ENCODE peak calls at places on chromosome 16, in seven cellular contexts. A, S, V, J, E, P and Q are unnamed samples.

GRCh38 chr16:74450236-74450635 is 29.0 kb upstream of the CLEC18B start:
- DNase-seq in S (no peak), V (no peak), A (peak), J (peak), E (no peak), P (no peak), Q (no peak)

GRCh38 chr16:11034481-11034931 is 90.1 kb downstream of the CLEC16A start:
- DNase-seq in E (no peak), V (peak), J (no peak), P (no peak), A (peak), S (no peak), Q (no peak)

GRCh38 chr16:19348125-19348524 is 62.6 kb downstream of the CLEC19A start:
- DNase-seq in E (no peak), P (no peak), J (no peak), S (no peak), V (no peak), A (no peak), Q (no peak)

GRCh38 chr16:67969286-67970039 is 1.0 kb upstream of the SLC12A4 start:
- DNase-seq in P (peak), V (no peak), A (peak), S (peak), E (peak), J (no peak), Q (peak)

GRCh38 chr16:19179890-19180490 is 11.9 kb downstream of the SYT17 start:
- DNase-seq in P (peak), A (peak), V (peak), E (peak), S (peak), J (peak), Q (peak)

GRCh38 chr16:88628512-88628974 is 9.8 kb upstream of the IL17C start:
- DNase-seq in S (peak), P (peak), J (peak), E (peak), A (peak), V (no peak), Q (no peak)

GRCh38 chr16:48347191-48347860 is 37.9 kb downstream of the SIAH1 start:
- DNase-seq in A (no peak), E (no peak), P (no peak), J (no peak), V (no peak), S (no peak), Q (no peak)

GRCh38 chr16:46428108-46429061 is 192.8 kb downstream of the SHCBP1 start:
- DNase-seq in S (no peak), P (no peak), V (no peak), J (no peak), A (no peak), E (peak), Q (no peak)

GRCh38 chr16:89308391-89309333 is 91.2 kb downstream of the ZNF778 start:
- DNase-seq in P (peak), S (peak), J (peak), A (no peak), E (peak), V (no peak), Q (no peak)

GRCh38 chr16:35398208-35398607 is 1938.8 kb downstream of the TP53TG3F start:
- DNase-seq in S (no peak), J (no peak), V (no peak), A (no peak), E (no peak), P (no peak), Q (no peak)

GRCh38 chr16:27241658-27242057 is 26.9 kb downstream of the NSMCE1 start:
- DNase-seq in V (peak), P (no peak), A (peak), E (peak), J (peak), S (no peak), Q (no peak)

GRCh38 chr16:67651847-67652246 is 6.9 kb downstream of the CARMIL2 start:
- DNase-seq in S (no peak), J (no peak), P (no peak), V (no peak), A (no peak), E (no peak), Q (no peak)

GRCh38 chr16:28821874-28822519 is 802 bp upstream of the ATXN2L start:
- DNase-seq in P (no peak), V (no peak), A (no peak), J (peak), S (peak), E (no peak), Q (no peak)

GRCh38 chr16:31876955-31877828 is 3.6 kb downstream of the ZNF267 start:
- DNase-seq in S (no peak), J (peak), E (no peak), V (peak), A (peak), P (no peak), Q (no peak)

GRCh38 chr16:19898924-19899604 is 14.4 kb upstream of the GPRC5B start:
- DNase-seq in E (peak), P (peak), V (peak), A (peak), S (peak), J (peak), Q (peak)

GRCh38 chr16:11439790-11440656 is 94.8 kb downstream of the RMI2 start:
- DNase-seq in P (no peak), S (peak), E (no peak), V (no peak), A (no peak), J (no peak), Q (no peak)

GRCh38 chr16:73036074-73036826 is 11.7 kb downstream of the ZFHX3 start:
- DNase-seq in J (peak), A (peak), V (no peak), P (no peak), S (peak), E (peak), Q (peak)

GRCh38 chr16:4136229-4136813 is 20.1 kb upstream of the ADCY9 start:
- DNase-seq in J (peak), S (peak), V (no peak), E (peak), P (no peak), A (no peak), Q (no peak)

GRCh38 chr16:19907161-19907992 is 22.7 kb upstream of the GPRC5B start:
- DNase-seq in A (peak), S (peak), V (peak), P (peak), E (peak), J (peak), Q (peak)

GRCh38 chr16:82657239-82657638 is 30.5 kb downstream of the CDH13 start:
- DNase-seq in E (no peak), A (peak), J (peak), V (peak), P (no peak), S (no peak), Q (no peak)

GRCh38 chr16:49855822-49856740 is at the start of gene ZNF423:
- DNase-seq in E (no peak), P (no peak), S (peak), A (peak), V (no peak), J (peak), Q (peak)

GRCh38 chr16:83728518-83728917 is 79.3 kb upstream of the HSBP1 start:
- DNase-seq in A (no peak), S (no peak), V (no peak), J (no peak), E (no peak), P (no peak), Q (no peak)

GRCh38 chr16:25134306-25134705 is 22.8 kb downstream of the LCMT1 start:
- DNase-seq in A (no peak), S (no peak), V (no peak), P (no peak), J (peak), E (no peak), Q (no peak)

GRCh38 chr16:77059441-77059840 is 131.5 kb upstream of the MON1B start:
- DNase-seq in S (no peak), P (no peak), J (no peak), V (no peak), E (no peak), A (peak), Q (no peak)

GRCh38 chr16:31333686-31334649 is 21.0 kb upstream of the ITGAX start:
- DNase-seq in P (no peak), S (peak), J (peak), V (peak), E (peak), A (no peak), Q (no peak)

GRCh38 chr16:19804538-19805323 is 79.9 kb downstream of the GPRC5B start:
- DNase-seq in V (no peak), P (peak), A (no peak), S (peak), J (no peak), E (peak), Q (no peak)

GRCh38 chr16:3646348-3646920 is 8.1 kb upstream of the DNASE1 start:
- DNase-seq in J (no peak), E (no peak), V (peak), S (peak), A (peak), P (peak), Q (no peak)

GRCh38 chr16:67657017-67657608 is 2.9 kb downstream of the ACD start:
- DNase-seq in J (no peak), S (no peak), P (no peak), E (no peak), A (no peak), V (no peak), Q (no peak)

DNA sequence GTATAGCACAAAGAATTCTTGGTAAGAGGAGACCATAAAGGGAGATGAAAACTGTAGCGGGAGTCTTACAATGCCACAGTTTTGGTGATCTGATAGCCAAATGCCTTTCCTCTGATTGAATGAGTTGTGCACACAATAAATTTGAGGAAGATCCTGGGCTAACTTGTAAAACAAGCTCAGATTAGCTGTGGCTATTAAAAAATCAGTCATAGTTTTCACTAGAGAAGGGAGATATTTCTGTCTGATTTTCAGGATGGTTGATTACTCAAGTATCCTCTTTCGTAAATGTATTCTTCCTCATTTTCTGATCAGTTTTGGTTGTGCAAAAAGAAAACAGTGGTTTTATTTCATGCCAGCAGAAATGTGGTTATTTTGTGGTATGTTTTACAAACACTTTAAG is 9.1 kb upstream of the METTL9 start:
- DNase-seq in S (no peak), A (no peak), J (peak), V (no peak), P (no peak), E (no peak), Q (no peak)
- H3K4me2 ChIP-seq in S (no peak), A (no peak), J (no peak), V (no peak), P (no peak), E (no peak), Q (no peak)

DNA sequence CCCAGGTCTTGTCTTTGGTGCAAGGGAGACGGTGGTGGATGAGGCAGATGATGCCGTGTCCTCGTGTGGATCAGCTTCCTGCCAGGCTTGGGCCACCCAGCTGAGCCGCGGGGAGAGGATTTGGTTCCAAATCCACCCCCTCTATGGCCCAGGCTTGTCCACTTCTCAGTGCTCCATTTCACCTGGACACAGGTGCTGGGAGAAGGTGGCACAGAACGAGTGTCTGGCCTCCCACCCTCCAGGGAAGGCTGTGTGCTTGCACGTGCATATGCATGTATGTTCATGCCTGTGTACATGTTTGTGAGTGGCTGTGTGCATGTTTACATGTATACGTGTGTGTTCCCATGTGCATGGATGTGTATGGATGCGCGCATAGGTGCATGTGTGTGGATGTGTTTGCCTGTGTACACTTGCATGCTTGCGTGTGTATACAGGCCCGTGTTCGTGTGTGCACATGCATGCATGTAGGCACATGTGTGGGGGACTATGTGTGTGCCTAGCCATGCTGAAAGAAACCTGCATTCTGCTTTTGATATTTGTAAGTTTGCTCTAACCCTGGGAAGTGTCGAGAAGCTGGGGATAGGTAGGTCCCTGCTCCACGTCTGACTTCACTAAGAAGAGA is 196.3 kb downstream of the IRF8 start:
- DNase-seq in A (no peak), V (no peak), J (no peak), P (no peak), S (no peak), E (no peak), Q (no peak)
- H2AK5ac ChIP-seq in A (no peak), V (no peak), J (no peak), P (no peak), S (no peak), E (no peak), Q (no peak)

DNA sequence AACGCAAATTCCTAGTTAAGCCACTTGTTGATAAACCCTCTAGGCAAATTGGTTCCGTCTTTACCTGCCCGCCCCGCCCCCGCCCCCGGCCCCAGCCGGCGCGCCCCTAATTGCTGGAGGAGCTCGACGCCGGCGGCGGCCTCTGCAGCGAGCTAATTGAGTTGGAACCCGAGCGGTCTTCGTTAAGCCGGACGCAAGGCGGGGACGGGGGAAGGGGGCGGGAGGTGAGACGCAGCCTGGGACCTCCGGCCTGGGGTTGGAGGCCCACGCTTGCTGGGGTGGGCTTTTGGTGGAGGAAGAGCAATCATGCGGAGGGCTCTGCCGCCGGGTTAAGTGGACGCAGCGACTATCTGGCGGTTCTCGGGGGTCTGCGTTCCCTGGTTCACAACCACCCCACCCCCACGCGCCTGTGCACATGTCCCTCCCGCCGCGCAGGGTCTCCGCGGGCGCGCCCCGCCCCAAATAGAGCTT is 12.7 kb upstream of the FOXF1 start:
- DNase-seq in P (no peak), E (peak), J (no peak), V (no peak), S (peak), A (peak), Q (no peak)
- H3K4me2 ChIP-seq in P (peak), E (no peak), J (no peak), V (peak), S (no peak), A (no peak), Q (peak)

GRCh38 chr16:7524419-7524818 is 191.8 kb downstream of the RBFOX1 start:
- DNase-seq in V (no peak), A (no peak), P (no peak), S (peak), J (no peak), E (no peak), Q (no peak)
- H2AK5ac ChIP-seq in V (no peak), A (no peak), P (no peak), S (no peak), J (no peak), E (no peak), Q (no peak)

DNA sequence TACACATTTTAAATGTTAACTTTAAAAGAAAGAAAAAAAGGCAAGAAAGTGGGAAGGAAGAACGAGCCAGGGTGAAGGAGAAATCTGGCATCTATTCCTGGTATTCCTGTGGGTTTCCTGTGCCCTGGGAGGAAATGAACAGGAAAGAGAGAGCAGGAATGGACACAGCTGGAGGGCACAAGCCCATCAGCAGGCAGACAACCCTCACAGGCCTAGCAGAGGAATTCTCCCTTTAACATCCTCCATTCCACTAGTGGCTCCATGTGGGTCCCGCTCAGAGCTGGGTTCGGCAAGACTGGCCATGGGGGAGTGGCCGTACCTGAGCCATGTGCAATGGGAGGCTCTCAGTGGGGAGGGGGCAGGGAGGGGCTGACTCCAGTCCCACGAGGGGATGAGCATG is 30.4 kb downstream of the TK2 start:
- DNase-seq in P (no peak), S (no peak), E (no peak), J (peak), V (no peak), A (no peak), Q (no peak)
- H3K4me2 ChIP-seq in P (no peak), S (no peak), E (no peak), J (no peak), V (no peak), A (no peak), Q (no peak)

DNA sequence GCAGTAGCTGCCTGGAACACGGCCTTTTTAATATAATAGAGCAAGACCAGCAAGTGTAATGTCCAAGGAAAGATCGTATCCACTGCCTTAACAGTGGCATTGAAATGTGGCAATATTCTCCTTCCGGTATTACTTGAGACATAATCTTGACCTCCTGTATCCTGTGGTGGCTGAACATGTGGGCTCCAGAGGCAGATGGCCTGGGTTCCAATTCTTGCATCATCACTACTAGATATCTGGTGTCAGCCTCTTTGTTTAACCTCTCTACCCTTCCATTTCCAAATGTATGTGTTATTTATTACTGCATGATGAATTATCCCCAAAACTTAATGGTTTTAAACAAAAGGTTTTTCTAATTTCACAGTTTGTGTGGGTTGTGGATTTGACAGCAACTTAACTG is 3.5 kb upstream of the CDYL2 start:
- DNase-seq in V (no peak), E (no peak), S (no peak), P (no peak), A (no peak), J (no peak), Q (no peak)
- H2AK5ac ChIP-seq in V (no peak), E (no peak), S (no peak), P (no peak), A (no peak), J (no peak), Q (no peak)

DNA sequence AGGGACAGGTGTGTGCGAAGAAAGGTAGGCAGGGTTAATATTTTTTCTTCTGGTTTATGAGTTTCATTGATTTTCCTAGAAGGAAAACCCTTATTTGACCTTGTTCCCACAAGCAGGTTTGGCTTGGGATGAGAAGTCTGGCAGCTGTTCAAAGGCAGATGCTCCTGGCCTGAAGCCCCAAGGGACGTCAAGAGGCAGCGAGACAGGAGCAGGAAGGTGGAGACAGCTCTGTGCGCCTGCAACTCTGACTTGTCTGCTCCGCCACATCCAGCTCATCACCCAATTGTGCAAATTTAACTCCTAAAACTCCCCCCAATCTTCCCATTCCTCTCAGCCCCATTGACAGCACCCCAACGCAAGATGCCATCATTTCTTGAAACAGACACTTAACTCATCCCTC is 136.9 kb upstream of the XYLT1 start:
- DNase-seq in S (no peak), J (no peak), V (no peak), E (no peak), P (no peak), A (no peak), Q (no peak)
- H3K4me2 ChIP-seq in S (no peak), J (no peak), V (no peak), E (no peak), P (no peak), A (no peak), Q (no peak)

DNA sequence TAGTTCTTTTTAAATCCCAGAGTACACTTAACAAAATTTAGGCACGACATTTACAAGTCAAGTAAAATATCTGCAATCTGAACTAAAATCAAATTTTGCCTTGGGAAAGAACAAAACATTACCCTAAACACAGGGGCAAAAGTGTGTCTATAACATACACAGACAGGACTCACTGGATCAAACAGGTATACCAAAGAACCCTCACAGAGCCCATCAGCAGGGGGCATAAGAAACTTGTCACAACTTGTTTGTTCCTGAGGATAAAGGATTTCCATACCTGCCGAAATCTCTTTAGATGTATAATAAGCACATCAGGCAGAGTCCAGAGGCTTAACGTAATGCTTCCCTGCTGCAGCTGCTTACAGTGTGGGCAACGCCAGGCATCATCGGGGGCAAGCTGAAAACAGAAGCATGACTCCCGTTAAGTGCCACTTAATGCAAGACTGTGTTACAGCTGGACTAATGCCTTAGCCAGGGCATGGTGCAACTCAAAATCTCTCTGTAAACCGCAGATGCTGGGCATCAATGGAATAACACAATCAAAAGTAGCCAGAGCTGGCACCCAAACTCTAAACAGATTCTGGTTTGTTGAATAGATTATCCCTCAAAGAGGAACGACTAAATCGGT is 67.0 kb downstream of the USP31 start:
- DNase-seq in A (no peak), P (no peak), E (no peak), J (no peak), S (no peak), V (no peak), Q (no peak)
- H2AK5ac ChIP-seq in A (no peak), P (no peak), E (no peak), J (no peak), S (no peak), V (no peak), Q (no peak)